ENCODE peak calls at places on chromosomes 12 and 14, in ten cellular contexts. One of them, this sample, is unnamed.

GRCh38 chr12:60394680-60395079 is 798.9 kb downstream of the SLC16A7 start:
- DNase-seq in NCI-H446: no peak
- DNase-seq in H7: no peak
- DNase-seq in COLO829: peak; percentile 40
- DNase-seq in HEK293T: no peak
- DNase-seq in cardiac muscle cell: peak; percentile 3
- DNase-seq in Daoy: no peak
- DNase-seq in suprapubic skin: no peak
- DNase-seq in SK-MEL-5: no peak
- DNase-seq in adipocyte: peak; percentile 55
- DNase-seq in this sample: peak; percentile 4

GRCh38 chr12:52767427-52767826 is 9.7 kb downstream of the KRT76 start:
- DNase-seq in NCI-H446: no peak
- DNase-seq in H7: no peak
- DNase-seq in COLO829: no peak
- DNase-seq in HEK293T: no peak
- DNase-seq in cardiac muscle cell: no peak
- DNase-seq in Daoy: no peak
- DNase-seq in suprapubic skin: no peak
- DNase-seq in SK-MEL-5: no peak
- DNase-seq in adipocyte: no peak
- DNase-seq in this sample: no peak

GRCh38 chr14:95290769-95291440 is 28.8 kb downstream of the CLMN start:
- DNase-seq in NCI-H446: no peak
- DNase-seq in H7: peak; percentile 71
- DNase-seq in COLO829: no peak
- DNase-seq in HEK293T: no peak
- DNase-seq in cardiac muscle cell: no peak
- DNase-seq in Daoy: peak; percentile 70
- DNase-seq in suprapubic skin: peak; percentile 78
- DNase-seq in SK-MEL-5: no peak
- DNase-seq in adipocyte: no peak
- DNase-seq in this sample: no peak

GRCh38 chr12:132489602-132490239 is at the start of gene FBRSL1:
- DNase-seq in NCI-H446: peak; percentile 85
- DNase-seq in H7: peak; percentile 100
- DNase-seq in COLO829: peak; percentile 94
- DNase-seq in HEK293T: peak; percentile 99
- DNase-seq in cardiac muscle cell: peak; percentile 91
- DNase-seq in Daoy: peak; percentile 81
- DNase-seq in suprapubic skin: peak; percentile 92
- DNase-seq in SK-MEL-5: peak; percentile 85
- DNase-seq in adipocyte: peak; percentile 94
- DNase-seq in this sample: peak; percentile 76

GRCh38 chr12:57489157-57489641 is 1.3 kb downstream of the MARS1 start:
- DNase-seq in NCI-H446: no peak
- DNase-seq in H7: no peak
- DNase-seq in COLO829: no peak
- DNase-seq in HEK293T: no peak
- DNase-seq in cardiac muscle cell: no peak
- DNase-seq in Daoy: no peak
- DNase-seq in suprapubic skin: no peak
- DNase-seq in SK-MEL-5: no peak
- DNase-seq in adipocyte: no peak
- DNase-seq in this sample: peak; percentile 19

GRCh38 chr12:96301732-96302131 is 98.5 kb downstream of the CDK17 start:
- DNase-seq in NCI-H446: no peak
- DNase-seq in H7: no peak
- DNase-seq in COLO829: no peak
- DNase-seq in HEK293T: no peak
- DNase-seq in cardiac muscle cell: no peak
- DNase-seq in Daoy: no peak
- DNase-seq in suprapubic skin: no peak
- DNase-seq in SK-MEL-5: no peak
- DNase-seq in adipocyte: no peak
- DNase-seq in this sample: no peak

GRCh38 chr14:103122578-103123127 is 608 bp upstream of the TNFAIP2 start:
- DNase-seq in NCI-H446: no peak
- DNase-seq in H7: peak; percentile 83
- DNase-seq in COLO829: no peak
- DNase-seq in HEK293T: no peak
- DNase-seq in cardiac muscle cell: peak; percentile 22
- DNase-seq in Daoy: peak; percentile 78
- DNase-seq in suprapubic skin: no peak
- DNase-seq in SK-MEL-5: no peak
- DNase-seq in adipocyte: no peak
- DNase-seq in this sample: no peak

GRCh38 chr14:99728231-99728920 is 44.3 kb downstream of the CYP46A1 start:
- DNase-seq in NCI-H446: no peak
- DNase-seq in H7: no peak
- DNase-seq in COLO829: no peak
- DNase-seq in HEK293T: no peak
- DNase-seq in cardiac muscle cell: no peak
- DNase-seq in Daoy: peak; percentile 0
- DNase-seq in suprapubic skin: peak; percentile 55
- DNase-seq in SK-MEL-5: no peak
- DNase-seq in adipocyte: no peak
- DNase-seq in this sample: no peak

This sample was measured in RPMI7951.